ENCODE peak calls at places on chromosome 5, in nine cellular contexts. H, B, U, D, J, G, Q, N and O are unnamed samples.

GRCh38 chr5:68396722-68397121 is 181.2 kb downstream of the PIK3R1 start:
- DNase-seq in H (peak), B (no peak), U (no peak), D (peak), J (no peak), G (no peak), Q (no peak), N (no peak), O (no peak)

GRCh38 chr5:81207009-81207408 is 26.1 kb upstream of the CKMT2 start:
- DNase-seq in H (peak), B (no peak), U (peak), D (no peak), J (no peak), G (no peak), Q (no peak), N (peak), O (no peak)

GRCh38 chr5:172453986-172454354 is 355 bp downstream of the SH3PXD2B start:
- DNase-seq in H (no peak), B (no peak), U (peak), D (no peak), J (peak), G (peak), Q (peak), N (peak), O (no peak)

GRCh38 chr5:159951387-159951786 is 35.1 kb downstream of the ADRA1B start:
- DNase-seq in H (no peak), B (no peak), U (peak), D (no peak), J (no peak), G (no peak), Q (no peak), N (peak), O (no peak)

GRCh38 chr5:127313847-127314473 is 23.4 kb downstream of the MEGF10 start:
- DNase-seq in H (peak), B (peak), U (peak), D (no peak), J (peak), G (peak), Q (no peak), N (peak), O (peak)

GRCh38 chr5:127442085-127442484 is 75.4 kb upstream of the PRRC1 start:
- DNase-seq in H (peak), B (no peak), U (no peak), D (no peak), J (no peak), G (no peak), Q (no peak), N (peak), O (peak)

GRCh38 chr5:16457451-16457850 is 8.1 kb downstream of the ZNF622 start:
- DNase-seq in H (no peak), B (no peak), U (no peak), D (no peak), J (no peak), G (no peak), Q (no peak), N (no peak), O (no peak)

GRCh38 chr5:55853818-55854217 is 2.7 kb downstream of the IL31RA start:
- DNase-seq in H (peak), B (no peak), U (no peak), D (no peak), J (no peak), G (no peak), Q (no peak), N (peak), O (peak)

GRCh38 chr5:20113031-20113685 is 125.2 kb upstream of the CDH18 start:
- DNase-seq in H (no peak), B (no peak), U (no peak), D (no peak), J (no peak), G (no peak), Q (no peak), N (no peak), O (no peak)

GRCh38 chr5:139185589-139185988 is 12.6 kb downstream of the SIL1 start:
- DNase-seq in H (no peak), B (no peak), U (no peak), D (no peak), J (no peak), G (no peak), Q (peak), N (no peak), O (no peak)

GRCh38 chr5:155936520-155937406 is 390.2 kb upstream of the SGCD start:
- DNase-seq in H (no peak), B (no peak), U (no peak), D (no peak), J (peak), G (no peak), Q (no peak), N (no peak), O (no peak)

GRCh38 chr5:119411291-119411934 is 40.9 kb upstream of the HSD17B4 start:
- DNase-seq in H (peak), B (no peak), U (no peak), D (no peak), J (no peak), G (no peak), Q (no peak), N (no peak), O (peak)

GRCh38 chr5:88883566-88884434 is 816 bp upstream of the MEF2C start:
- DNase-seq in H (peak), B (peak), U (peak), D (no peak), J (peak), G (peak), Q (peak), N (peak), O (peak)

GRCh38 chr5:176319827-176320554 is 41.6 kb downstream of the KIAA1191 start:
- DNase-seq in H (peak), B (no peak), U (no peak), D (no peak), J (no peak), G (no peak), Q (no peak), N (peak), O (peak)

GRCh38 chr5:31854625-31855526 is 215.9 kb downstream of the PDZD2 start:
- DNase-seq in H (peak), B (no peak), U (peak), D (no peak), J (peak), G (peak), Q (peak), N (peak), O (peak)

GRCh38 chr5:166117744-166118072 is 2173.7 kb upstream of the WWC1 start:
- DNase-seq in H (no peak), B (no peak), U (no peak), D (no peak), J (no peak), G (no peak), Q (no peak), N (no peak), O (no peak)

GRCh38 chr5:153965102-153965645 is 73.5 kb downstream of the FAM114A2 start:
- DNase-seq in H (peak), B (no peak), U (peak), D (no peak), J (no peak), G (no peak), Q (no peak), N (peak), O (peak)

GRCh38 chr5:68290260-68290674 is 74.7 kb downstream of the PIK3R1 start:
- DNase-seq in H (no peak), B (no peak), U (no peak), D (no peak), J (no peak), G (peak), Q (no peak), N (peak), O (no peak)

GRCh38 chr5:112366987-112367386 is 52.1 kb downstream of the EPB41L4A start:
- DNase-seq in H (peak), B (no peak), U (peak), D (no peak), J (no peak), G (no peak), Q (no peak), N (peak), O (peak)

GRCh38 chr5:139788294-139788875 is 7.2 kb upstream of the PSD2 start:
- DNase-seq in H (no peak), B (no peak), U (peak), D (no peak), J (no peak), G (peak), Q (peak), N (no peak), O (no peak)

GRCh38 chr5:98464737-98465330 is 308.6 kb upstream of the RGMB start:
- DNase-seq in H (no peak), B (no peak), U (no peak), D (no peak), J (no peak), G (no peak), Q (no peak), N (no peak), O (no peak)

GRCh38 chr5:32018476-32019436 is 155.4 kb downstream of the GOLPH3 start:
- DNase-seq in H (peak), B (peak), U (no peak), D (no peak), J (no peak), G (no peak), Q (no peak), N (no peak), O (no peak)

GRCh38 chr5:73170522-73170921 is 2.5 kb upstream of the TMEM174 start:
- DNase-seq in H (peak), B (no peak), U (peak), D (no peak), J (no peak), G (no peak), Q (no peak), N (peak), O (peak)

GRCh38 chr5:173245319-173246134 is 10.5 kb upstream of the NKX2-5 start:
- DNase-seq in H (no peak), B (no peak), U (peak), D (no peak), J (no peak), G (peak), Q (no peak), N (no peak), O (no peak)

GRCh38 chr5:179793470-179794139 is at the start of gene LTC4S:
- DNase-seq in H (no peak), B (peak), U (no peak), D (no peak), J (peak), G (peak), Q (peak), N (no peak), O (no peak)

GRCh38 chr5:8807636-8808035 is 738.2 kb downstream of the SEMA5A start:
- DNase-seq in H (peak), B (no peak), U (no peak), D (no peak), J (no peak), G (no peak), Q (no peak), N (no peak), O (no peak)

DNA sequence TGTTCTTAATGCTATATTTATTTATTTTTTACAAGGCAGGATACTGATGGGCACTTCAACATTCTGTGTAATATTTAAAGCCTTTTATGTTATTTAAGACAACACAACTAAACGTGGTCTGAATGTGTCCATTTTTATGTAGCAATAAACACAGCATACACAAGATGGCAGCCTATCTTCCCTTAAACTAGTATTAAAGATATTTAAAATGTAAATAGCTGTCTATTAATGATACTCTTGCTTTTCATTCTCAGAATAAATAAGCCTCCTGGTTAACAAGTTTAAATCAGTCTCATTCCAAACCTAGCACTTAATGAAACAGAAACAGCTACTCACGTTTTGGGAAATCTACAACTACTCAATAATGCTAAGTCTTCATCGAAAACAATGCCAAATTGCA is 315.7 kb downstream of the MCTP1 start:
- DNase-seq in H (peak), B (no peak), U (no peak), D (no peak), J (no peak), G (no peak), Q (no peak), N (peak), O (peak)
- TF ChIP-seq CTCF in H (peak), B (no peak), U (peak), D (peak), J (peak), G (no peak), Q (no peak), N (peak), O (peak)

GRCh38 chr5:65034029-65034781 is 265.5 kb downstream of the CWC27 start:
- DNase-seq in H (no peak), B (peak), U (peak), D (peak), J (peak), G (no peak), Q (no peak), N (no peak), O (no peak)

GRCh38 chr5:65041296-65042158 is 272.8 kb downstream of the CWC27 start:
- DNase-seq in H (no peak), B (no peak), U (no peak), D (no peak), J (no peak), G (no peak), Q (no peak), N (no peak), O (peak)

GRCh38 chr5:65035212-65036206 is 266.8 kb downstream of the CWC27 start:
- DNase-seq in H (peak), B (peak), U (peak), D (peak), J (peak), G (peak), Q (peak), N (peak), O (peak)

GRCh38 chr5:65034782-65035181 is 266.1 kb downstream of the CWC27 start:
- DNase-seq in H (no peak), B (peak), U (peak), D (no peak), J (peak), G (peak), Q (no peak), N (no peak), O (no peak)

GRCh38 chr5:65037845-65038815 is 269.4 kb downstream of the CWC27 start:
- DNase-seq in H (peak), B (no peak), U (peak), D (no peak), J (no peak), G (no peak), Q (no peak), N (peak), O (peak)
- TF ChIP-seq CTCF in H (peak), B (no peak), U (peak), D (peak), J (peak), G (peak), Q (no peak), N (peak), O (peak)

GRCh38 chr5:33997331-33997983 is 10.4 kb downstream of the AMACR start:
- DNase-seq in H (peak), B (no peak), U (peak), D (no peak), J (peak), G (no peak), Q (peak), N (peak), O (peak)
- TF ChIP-seq CTCF in H (peak), B (peak), U (peak), D (peak), J (peak), G (peak), Q (peak), N (peak), O (peak)

GRCh38 chr5:86757824-86758223 is 140.1 kb downstream of the COX7C start:
- DNase-seq in H (peak), B (no peak), U (no peak), D (no peak), J (no peak), G (no peak), Q (no peak), N (peak), O (peak)

GRCh38 chr5:86756839-86757238 is 139.1 kb downstream of the COX7C start:
- DNase-seq in H (no peak), B (no peak), U (no peak), D (no peak), J (no peak), G (no peak), Q (no peak), N (peak), O (no peak)
- TF ChIP-seq CTCF in H (no peak), B (no peak), U (peak), D (no peak), J (no peak), G (no peak), Q (no peak), N (peak), O (peak)